ENCODE peak calls at places on chromosomes 1 and 21, in seven cellular contexts. Z is mesenchymal stem cell, Y is mesendoderm, R is IMR-90, N is H9, D is trophoblast cell, V is H1. M is an unnamed sample.

GRCh38 chr1:2913091-2913490 is 108.2 kb upstream of the ACTRT2 start:
- DNase-seq in Z (no peak), Y (no peak), R (no peak), N (no peak), D (no peak), V (no peak), M (no peak)

GRCh38 chr1:201599548-201599947 is 60.6 kb downstream of the NAV1 start:
- DNase-seq in Z (peak; percentile 92), Y (no peak), R (no peak), N (no peak), D (no peak), V (no peak), M (no peak)

GRCh38 chr1:161185282-161185682 is 8.0 kb upstream of the B4GALT3 start:
- DNase-seq in Z (peak; percentile 88), Y (no peak), R (peak; percentile 67), N (no peak), D (no peak), V (no peak), M (no peak)

GRCh38 chr1:6423321-6423999 is 1.1 kb upstream of the ESPN start:
- DNase-seq in Z (no peak), Y (peak; percentile 77), R (no peak), N (peak; percentile 92), D (peak; percentile 74), V (peak; percentile 57), M (no peak)

GRCh38 chr1:147252540-147252939 is 10.1 kb downstream of the CHD1L start:
- DNase-seq in Z (no peak), Y (no peak), R (no peak), N (no peak), D (no peak), V (no peak), M (no peak)

GRCh38 chr1:179380299-179380698 is 14.5 kb downstream of the AXDND1 start:
- DNase-seq in Z (no peak), Y (no peak), R (no peak), N (no peak), D (peak; percentile 72), V (no peak), M (no peak)

GRCh38 chr1:111475706-111476105 is 1.9 kb downstream of the C1orf162 start:
- DNase-seq in Z (no peak), Y (no peak), R (no peak), N (no peak), D (no peak), V (no peak), M (no peak)

GRCh38 chr1:93619507-93620168 is 62.0 kb downstream of the BCAR3 start:
- DNase-seq in Z (no peak), Y (no peak), R (no peak), N (no peak), D (no peak), V (no peak), M (no peak)

GRCh38 chr1:61088163-61088840 is 5.9 kb downstream of the NFIA start:
- DNase-seq in Z (no peak), Y (no peak), R (no peak), N (no peak), D (no peak), V (no peak), M (no peak)

GRCh38 chr1:199698222-199698621 is 329.3 kb upstream of the NR5A2 start:
- DNase-seq in Z (no peak), Y (no peak), R (no peak), N (no peak), D (no peak), V (no peak), M (no peak)

GRCh38 chr1:29251164-29252130 is 15.1 kb downstream of the PTPRU start:
- DNase-seq in Z (no peak), Y (no peak), R (no peak), N (no peak), D (no peak), V (no peak), M (no peak)

GRCh38 chr1:53693361-53693760 is 45.6 kb downstream of the GLIS1 start:
- DNase-seq in Z (no peak), Y (peak; percentile 77), R (no peak), N (no peak), D (no peak), V (no peak), M (no peak)

GRCh38 chr1:30684881-30685795 is 38.2 kb downstream of the MATN1 start:
- DNase-seq in Z (no peak), Y (peak; percentile 99), R (no peak), N (peak; percentile 100), D (no peak), V (peak; percentile 90), M (peak; percentile 94)

GRCh38 chr1:114164840-114165543 is 11.3 kb upstream of the SYT6 start:
- DNase-seq in Z (no peak), Y (no peak), R (no peak), N (no peak), D (no peak), V (no peak), M (no peak)

DNA sequence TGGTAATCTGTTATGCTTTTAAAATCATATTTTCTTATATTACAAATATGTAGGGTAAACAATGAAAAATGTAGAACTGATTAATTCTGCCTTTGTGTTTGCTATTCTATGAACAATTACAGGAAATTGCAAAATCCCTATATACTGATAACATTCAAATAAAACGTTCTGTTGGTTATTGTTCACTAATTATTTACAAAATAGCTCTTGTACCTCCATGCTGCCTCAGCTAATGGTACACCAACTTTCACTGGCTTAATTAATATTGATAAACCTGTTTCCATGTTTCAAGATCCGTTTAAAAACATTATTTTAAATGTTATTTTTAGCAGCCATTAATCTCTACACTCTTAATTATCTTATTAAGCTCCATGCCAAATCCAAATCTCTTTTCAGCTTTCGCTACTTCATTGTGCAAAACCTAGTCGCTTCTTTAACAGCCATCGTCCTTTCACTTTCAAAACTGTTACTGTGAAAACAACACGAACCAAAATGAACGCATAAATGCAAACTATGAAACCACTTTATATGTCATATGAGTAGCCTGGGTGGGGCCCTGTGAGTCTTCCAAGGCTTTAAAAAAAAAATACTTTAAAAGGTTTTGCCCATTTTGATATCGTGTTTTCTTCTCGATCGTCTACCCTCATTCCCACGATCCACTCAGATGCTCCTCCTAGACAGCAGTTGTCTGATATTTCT is 807.0 kb downstream of the USP25 start:
- DNase-seq in Z (no peak), Y (no peak), R (peak; percentile 6), N (no peak), D (no peak), V (no peak), M (no peak)
- H3K4ac ChIP-seq in Z (no peak overlapping the region), Y (no peak overlapping the region), R (no peak overlapping the region), N (no peak overlapping the region), D (no peak overlapping the region), V (no peak overlapping the region), M (no peak overlapping the region)

DNA sequence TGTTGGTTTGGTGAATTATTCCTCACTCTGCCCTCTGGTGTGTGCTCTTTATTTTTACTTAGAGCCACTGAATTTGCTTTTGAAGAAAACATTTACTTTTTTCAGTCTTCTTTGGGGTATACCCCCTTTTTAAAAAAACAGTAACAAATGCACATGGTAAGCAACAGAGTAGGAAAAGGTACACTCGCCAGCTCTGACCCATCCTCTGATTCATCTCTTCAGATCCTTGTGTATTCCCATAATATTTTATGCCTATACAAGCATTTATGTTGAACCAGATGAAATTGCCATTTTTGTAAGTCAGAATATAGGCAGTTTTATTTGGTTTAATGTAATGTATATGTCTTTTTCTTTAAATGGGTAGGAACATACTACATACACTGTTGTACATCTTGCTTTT is 28.3 kb downstream of the TTC3 start:
- DNase-seq in Z (peak; percentile 26), Y (no peak), R (peak; percentile 36), N (no peak), D (no peak), V (no peak), M (no peak)
- H3K4ac ChIP-seq in Z (no peak overlapping the region), Y (no peak overlapping the region), R (no peak overlapping the region), N (no peak overlapping the region), D (no peak overlapping the region), V (no peak overlapping the region), M (no peak overlapping the region)

GRCh38 chr1:172456344-172456769 is 12.5 kb upstream of the PIGC start:
- DNase-seq in Z (no peak), Y (no peak), R (no peak), N (no peak), D (no peak), V (no peak), M (no peak)

GRCh38 chr1:172457479-172458130 is 13.7 kb upstream of the PIGC start:
- DNase-seq in Z (no peak), Y (no peak), R (no peak), N (no peak), D (no peak), V (no peak), M (no peak)

GRCh38 chr1:172465617-172466016 is 21.7 kb upstream of the PIGC start:
- DNase-seq in Z (no peak), Y (no peak), R (no peak), N (no peak), D (no peak), V (no peak), M (no peak)

GRCh38 chr1:172460177-172460576 is 16.3 kb upstream of the PIGC start:
- DNase-seq in Z (no peak), Y (no peak), R (no peak), N (no peak), D (no peak), V (no peak), M (no peak)

DNA sequence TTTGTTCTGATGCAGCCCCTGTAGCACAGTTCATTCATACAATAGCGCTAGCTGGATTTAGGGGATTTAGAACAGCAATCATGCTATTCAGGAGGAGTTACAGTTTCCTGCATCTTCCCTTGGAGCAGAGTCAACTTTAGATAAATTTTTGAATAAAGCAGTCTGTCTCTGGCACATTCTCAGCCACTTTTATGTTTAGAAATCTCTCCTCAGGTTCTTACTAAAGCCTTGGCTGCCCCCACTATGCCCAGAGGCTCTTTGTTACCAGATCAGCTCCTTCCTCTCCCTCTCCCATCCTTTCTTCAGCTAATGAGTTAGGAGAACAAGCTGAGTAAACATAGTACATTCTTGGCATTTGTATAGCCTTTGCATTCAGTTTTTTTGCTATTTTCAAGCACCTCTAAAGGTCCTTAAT is 17.0 kb upstream of the PIGC start:
- DNase-seq in Z (no peak), Y (no peak), R (no peak), N (no peak), D (no peak), V (no peak), M (peak; percentile 51)
- H3K4ac ChIP-seq in Z (no peak overlapping the region), Y (no peak overlapping the region), R (no peak overlapping the region), N (no peak overlapping the region), D (no peak overlapping the region), V (no peak overlapping the region), M (no peak overlapping the region)

DNA sequence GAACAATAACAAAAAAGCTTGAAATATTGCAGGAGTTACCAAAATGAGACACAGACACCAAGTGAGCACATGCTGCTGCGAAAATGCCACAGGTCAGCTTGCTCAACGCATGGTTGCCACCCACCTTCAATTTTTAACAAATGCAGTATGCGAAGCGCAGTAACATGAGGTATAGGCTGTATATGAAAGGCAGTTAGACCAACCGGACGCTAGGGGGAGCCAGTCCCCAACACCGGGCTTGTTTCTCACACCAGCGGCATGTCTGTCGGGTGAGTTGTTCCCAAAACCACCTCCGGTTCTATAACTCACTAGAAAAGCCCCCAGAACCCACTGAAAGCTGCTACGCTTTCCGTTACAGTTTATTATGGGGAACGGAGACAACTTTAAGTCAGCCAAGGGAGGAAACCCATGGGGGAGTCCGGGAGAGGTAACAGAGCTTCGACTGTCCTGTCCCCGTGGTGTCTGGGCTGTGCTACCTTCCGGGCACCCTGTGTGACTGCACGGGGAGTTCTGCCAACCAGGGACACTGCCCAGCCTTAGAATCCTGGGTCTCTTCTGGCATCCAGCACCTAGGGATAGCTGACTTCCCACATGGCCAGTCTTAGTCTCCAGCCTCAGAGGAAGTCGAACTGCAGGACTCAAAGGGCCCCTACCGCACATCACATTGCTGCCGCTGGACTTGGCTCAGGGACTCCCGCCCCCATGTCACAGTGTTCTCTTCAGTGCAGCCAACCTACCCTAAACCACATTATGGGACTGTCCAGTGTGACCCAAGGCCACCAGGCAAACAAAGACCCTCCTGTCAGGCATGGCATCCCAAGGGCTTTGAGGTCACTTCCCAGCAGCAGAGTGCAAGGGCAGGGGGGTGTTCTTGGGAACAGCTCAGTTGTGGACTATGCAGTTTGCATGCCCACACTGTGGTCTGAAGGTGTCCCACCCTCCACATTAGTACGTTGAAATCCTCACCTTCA is 14.0 kb downstream of the RNF187 start:
- DNase-seq in Z (peak; percentile 80), Y (peak; percentile 84), R (peak; percentile 86), N (peak; percentile 87), D (peak; percentile 76), V (peak; percentile 61), M (peak; percentile 76)
- H3K4ac ChIP-seq in Z (no peak overlapping the region), Y (no peak overlapping the region), R (no peak overlapping the region), N (no peak overlapping the region), D (no peak overlapping the region), V (no peak overlapping the region), M (no peak overlapping the region)